ENCODE peak calls at places on chromosomes 4 and X, in eight cellular contexts. One of them, this sample, is unnamed.

GRCh38 chr4:86356831-86357230 is 3.0 kb downstream of the MAPK10 start:
- DNase-seq in HCT116: no peak
- DNase-seq in foreskin fibroblast: no peak
- DNase-seq in tibial artery: no peak
- DNase-seq in fibroblast of the aortic adventitia: no peak
- DNase-seq in GM20000: no peak
- DNase-seq in psoas muscle: no peak
- DNase-seq in left ventricle myocardium inferior: no peak
- DNase-seq in this sample: no peak

GRCh38 chr4:177778623-177779022 is 336.4 kb upstream of the AGA start:
- DNase-seq in psoas muscle: no peak
- DNase-seq in foreskin fibroblast: no peak
- DNase-seq in fibroblast of the aortic adventitia: no peak
- DNase-seq in HCT116: no peak
- DNase-seq in GM20000: no peak
- DNase-seq in tibial artery: no peak
- DNase-seq in left ventricle myocardium inferior: no peak
- DNase-seq in this sample: no peak

GRCh38 chr4:47251363-47252135 is 212.0 kb downstream of the COMMD8 start:
- DNase-seq in fibroblast of the aortic adventitia: no peak
- DNase-seq in GM20000: no peak
- DNase-seq in left ventricle myocardium inferior: no peak
- DNase-seq in HCT116: no peak
- DNase-seq in psoas muscle: no peak
- DNase-seq in tibial artery: no peak
- DNase-seq in foreskin fibroblast: no peak
- DNase-seq in this sample: no peak

GRCh38 chrX:50154429-50154828 is 46.4 kb downstream of the AKAP4 start:
- DNase-seq in GM20000: no peak
- DNase-seq in HCT116: no peak
- DNase-seq in psoas muscle: no peak
- DNase-seq in left ventricle myocardium inferior: no peak
- DNase-seq in fibroblast of the aortic adventitia: no peak
- DNase-seq in foreskin fibroblast: no peak
- DNase-seq in tibial artery: no peak
- DNase-seq in this sample: no peak

GRCh38 chr4:81255524-81255923 is 40.5 kb upstream of the PRKG2 start:
- DNase-seq in HCT116: no peak
- DNase-seq in fibroblast of the aortic adventitia: peak
- DNase-seq in foreskin fibroblast: peak
- DNase-seq in tibial artery: no peak
- DNase-seq in psoas muscle: no peak
- DNase-seq in left ventricle myocardium inferior: no peak
- DNase-seq in GM20000: no peak
- DNase-seq in this sample: no peak

GRCh38 chrX:87728459-87728858 is 210.9 kb downstream of the KLHL4 start:
- DNase-seq in psoas muscle: no peak
- DNase-seq in GM20000: no peak
- DNase-seq in HCT116: no peak
- DNase-seq in foreskin fibroblast: no peak
- DNase-seq in fibroblast of the aortic adventitia: no peak
- DNase-seq in left ventricle myocardium inferior: no peak
- DNase-seq in tibial artery: no peak
- DNase-seq in this sample: no peak

GRCh38 chr4:151668687-151669402 is 92.0 kb downstream of the GATB start:
- DNase-seq in psoas muscle: no peak
- DNase-seq in GM20000: no peak
- DNase-seq in foreskin fibroblast: peak
- DNase-seq in HCT116: no peak
- DNase-seq in left ventricle myocardium inferior: no peak
- DNase-seq in fibroblast of the aortic adventitia: no peak
- DNase-seq in tibial artery: no peak
- DNase-seq in this sample: no peak

GRCh38 chrX:153866302-153867019 is 19.5 kb downstream of the L1CAM start:
- DNase-seq in tibial artery: no peak
- DNase-seq in psoas muscle: no peak
- DNase-seq in left ventricle myocardium inferior: no peak
- DNase-seq in HCT116: no peak
- DNase-seq in GM20000: no peak
- DNase-seq in fibroblast of the aortic adventitia: no peak
- DNase-seq in foreskin fibroblast: no peak
- DNase-seq in this sample: no peak

GRCh38 chr4:107631568-107631967 is 88.5 kb downstream of the PAPSS1 start:
- DNase-seq in foreskin fibroblast: no peak
- DNase-seq in psoas muscle: peak
- DNase-seq in fibroblast of the aortic adventitia: peak
- DNase-seq in HCT116: no peak
- DNase-seq in tibial artery: no peak
- DNase-seq in GM20000: no peak
- DNase-seq in left ventricle myocardium inferior: no peak
- DNase-seq in this sample: no peak

GRCh38 chr4:143282170-143282760 is 54.4 kb upstream of the GAB1 start:
- DNase-seq in psoas muscle: no peak
- DNase-seq in fibroblast of the aortic adventitia: peak
- DNase-seq in foreskin fibroblast: no peak
- DNase-seq in left ventricle myocardium inferior: peak
- DNase-seq in tibial artery: no peak
- DNase-seq in GM20000: no peak
- DNase-seq in HCT116: no peak
- DNase-seq in this sample: no peak

GRCh38 chr4:15020502-15021286 is 18.4 kb downstream of the CPEB2 start:
- DNase-seq in foreskin fibroblast: no peak
- DNase-seq in fibroblast of the aortic adventitia: no peak
- DNase-seq in HCT116: no peak
- DNase-seq in tibial artery: no peak
- DNase-seq in GM20000: no peak
- DNase-seq in left ventricle myocardium inferior: no peak
- DNase-seq in psoas muscle: no peak
- DNase-seq in this sample: no peak

GRCh38 chrX:41923257-41923924 is at the start of gene CASK:
- DNase-seq in fibroblast of the aortic adventitia: peak
- DNase-seq in psoas muscle: peak
- DNase-seq in foreskin fibroblast: peak
- DNase-seq in tibial artery: peak
- DNase-seq in GM20000: peak
- DNase-seq in HCT116: peak
- DNase-seq in left ventricle myocardium inferior: peak
- DNase-seq in this sample: peak

GRCh38 chrX:129115104-129115503 is 408.2 kb downstream of the SMARCA1 start:
- DNase-seq in tibial artery: no peak
- DNase-seq in psoas muscle: no peak
- DNase-seq in left ventricle myocardium inferior: no peak
- DNase-seq in fibroblast of the aortic adventitia: no peak
- DNase-seq in HCT116: peak
- DNase-seq in foreskin fibroblast: no peak
- DNase-seq in GM20000: peak
- DNase-seq in this sample: peak

GRCh38 chrX:100731441-100732281 is at the start of gene SYTL4:
- DNase-seq in tibial artery: peak
- DNase-seq in psoas muscle: peak
- DNase-seq in foreskin fibroblast: no peak
- DNase-seq in GM20000: no peak
- DNase-seq in left ventricle myocardium inferior: peak
- DNase-seq in fibroblast of the aortic adventitia: no peak
- DNase-seq in HCT116: peak
- DNase-seq in this sample: no peak

GRCh38 chrX:10198254-10198653 is 41.5 kb downstream of the CLCN4 start:
- DNase-seq in fibroblast of the aortic adventitia: no peak
- DNase-seq in HCT116: no peak
- DNase-seq in psoas muscle: no peak
- DNase-seq in GM20000: no peak
- DNase-seq in tibial artery: no peak
- DNase-seq in foreskin fibroblast: peak
- DNase-seq in left ventricle myocardium inferior: no peak
- DNase-seq in this sample: no peak

GRCh38 chrX:149453030-149453429 is 52.1 kb downstream of the IDS start:
- DNase-seq in foreskin fibroblast: peak
- DNase-seq in HCT116: peak
- DNase-seq in fibroblast of the aortic adventitia: peak
- DNase-seq in tibial artery: no peak
- DNase-seq in left ventricle myocardium inferior: no peak
- DNase-seq in psoas muscle: no peak
- DNase-seq in GM20000: no peak
- DNase-seq in this sample: peak

GRCh38 chr4:58191086-58191485 is 1080.9 kb upstream of the IGFBP7 start:
- DNase-seq in left ventricle myocardium inferior: no peak
- DNase-seq in HCT116: no peak
- DNase-seq in tibial artery: no peak
- DNase-seq in psoas muscle: no peak
- DNase-seq in fibroblast of the aortic adventitia: no peak
- DNase-seq in GM20000: no peak
- DNase-seq in foreskin fibroblast: no peak
- DNase-seq in this sample: no peak

GRCh38 chr4:38857354-38858096 is 908 bp upstream of the TLR6 start:
- DNase-seq in HCT116: peak
- DNase-seq in foreskin fibroblast: peak
- DNase-seq in psoas muscle: peak
- DNase-seq in left ventricle myocardium inferior: peak
- DNase-seq in tibial artery: peak
- DNase-seq in GM20000: peak
- DNase-seq in fibroblast of the aortic adventitia: peak
- DNase-seq in this sample: peak

GRCh38 chrX:95427389-95427788 is 1257.3 kb upstream of the DIAPH2 start:
- DNase-seq in GM20000: no peak
- DNase-seq in tibial artery: no peak
- DNase-seq in HCT116: no peak
- DNase-seq in left ventricle myocardium inferior: no peak
- DNase-seq in psoas muscle: no peak
- DNase-seq in fibroblast of the aortic adventitia: peak
- DNase-seq in foreskin fibroblast: no peak
- DNase-seq in this sample: peak

GRCh38 chrX:146881521-146881920 is 67.0 kb upstream of the CXorf51A start:
- DNase-seq in GM20000: no peak
- DNase-seq in left ventricle myocardium inferior: no peak
- DNase-seq in fibroblast of the aortic adventitia: no peak
- DNase-seq in psoas muscle: no peak
- DNase-seq in tibial artery: no peak
- DNase-seq in foreskin fibroblast: no peak
- DNase-seq in HCT116: no peak
- DNase-seq in this sample: no peak

DNA sequence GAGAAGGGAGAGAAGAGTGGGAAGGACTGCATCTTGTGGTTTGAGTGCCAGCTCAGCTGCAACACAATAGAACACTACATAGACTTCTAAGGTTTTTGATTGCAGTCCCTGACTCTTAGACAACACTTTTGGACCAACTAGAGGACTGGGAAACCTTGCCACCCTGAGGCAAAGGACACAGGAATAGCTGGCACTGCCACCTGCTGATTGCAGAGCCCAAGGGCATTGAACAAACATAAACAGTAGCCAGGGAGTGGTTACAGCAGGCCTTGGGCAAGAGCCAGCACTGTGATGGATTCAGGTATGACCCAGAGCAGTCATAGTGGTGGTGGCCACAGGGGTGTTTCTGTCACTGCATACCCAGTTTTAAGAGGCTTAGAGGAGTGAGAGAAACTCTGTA is 72.5 kb upstream of the CXorf51A start:
- DNase-seq in GM20000: no peak
- DNase-seq in psoas muscle: no peak
- DNase-seq in tibial artery: no peak
- DNase-seq in fibroblast of the aortic adventitia: no peak
- DNase-seq in HCT116: no peak
- DNase-seq in left ventricle myocardium inferior: no peak
- DNase-seq in foreskin fibroblast: no peak
- DNase-seq in this sample: no peak
- TF ChIP-seq CTCF in GM20000: no peak
- TF ChIP-seq CTCF in psoas muscle: no peak
- TF ChIP-seq CTCF in tibial artery: no peak
- TF ChIP-seq CTCF in fibroblast of the aortic adventitia: no peak
- TF ChIP-seq CTCF in HCT116: no peak
- TF ChIP-seq CTCF in left ventricle myocardium inferior: no peak
- TF ChIP-seq CTCF in foreskin fibroblast: no peak
- TF ChIP-seq CTCF in this sample: no peak

DNA sequence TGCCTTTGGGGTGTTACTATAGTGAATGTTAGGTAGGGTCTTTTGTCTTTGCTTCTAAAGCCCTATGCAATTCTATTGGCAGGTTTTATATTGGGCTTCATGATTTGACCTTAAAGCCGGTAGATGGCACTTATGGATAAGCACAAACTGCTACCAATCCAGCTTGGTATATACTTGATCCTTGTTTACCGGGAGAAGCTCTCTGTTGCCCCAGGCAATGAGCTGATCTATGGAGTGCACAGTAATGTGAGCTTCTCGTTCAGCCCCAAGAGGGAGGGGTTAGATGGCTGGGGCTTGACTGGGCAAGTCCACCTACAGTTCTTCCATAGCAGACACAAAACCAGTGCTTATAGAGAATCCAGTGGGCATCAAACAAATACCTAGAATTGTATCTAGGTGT is 287.2 kb upstream of the CT83 start:
- DNase-seq in tibial artery: no peak
- DNase-seq in foreskin fibroblast: no peak
- DNase-seq in fibroblast of the aortic adventitia: no peak
- DNase-seq in GM20000: no peak
- DNase-seq in left ventricle myocardium inferior: no peak
- DNase-seq in psoas muscle: no peak
- DNase-seq in HCT116: no peak
- DNase-seq in this sample: no peak
- TF ChIP-seq CTCF in tibial artery: no peak
- TF ChIP-seq CTCF in foreskin fibroblast: no peak
- TF ChIP-seq CTCF in fibroblast of the aortic adventitia: no peak
- TF ChIP-seq CTCF in GM20000: no peak
- TF ChIP-seq CTCF in left ventricle myocardium inferior: no peak
- TF ChIP-seq CTCF in psoas muscle: no peak
- TF ChIP-seq CTCF in HCT116: no peak
- TF ChIP-seq CTCF in this sample: no peak

GRCh38 chrX:18294893-18295292 is 59.6 kb downstream of the SCML2 start:
- DNase-seq in HCT116: no peak
- DNase-seq in GM20000: no peak
- DNase-seq in foreskin fibroblast: no peak
- DNase-seq in psoas muscle: no peak
- DNase-seq in tibial artery: no peak
- DNase-seq in left ventricle myocardium inferior: no peak
- DNase-seq in fibroblast of the aortic adventitia: no peak
- DNase-seq in this sample: no peak
- TF ChIP-seq CTCF in HCT116: no peak
- TF ChIP-seq CTCF in GM20000: no peak
- TF ChIP-seq CTCF in foreskin fibroblast: no peak
- TF ChIP-seq CTCF in psoas muscle: no peak
- TF ChIP-seq CTCF in tibial artery: no peak
- TF ChIP-seq CTCF in left ventricle myocardium inferior: no peak
- TF ChIP-seq CTCF in fibroblast of the aortic adventitia: no peak
- TF ChIP-seq CTCF in this sample: no peak

DNA sequence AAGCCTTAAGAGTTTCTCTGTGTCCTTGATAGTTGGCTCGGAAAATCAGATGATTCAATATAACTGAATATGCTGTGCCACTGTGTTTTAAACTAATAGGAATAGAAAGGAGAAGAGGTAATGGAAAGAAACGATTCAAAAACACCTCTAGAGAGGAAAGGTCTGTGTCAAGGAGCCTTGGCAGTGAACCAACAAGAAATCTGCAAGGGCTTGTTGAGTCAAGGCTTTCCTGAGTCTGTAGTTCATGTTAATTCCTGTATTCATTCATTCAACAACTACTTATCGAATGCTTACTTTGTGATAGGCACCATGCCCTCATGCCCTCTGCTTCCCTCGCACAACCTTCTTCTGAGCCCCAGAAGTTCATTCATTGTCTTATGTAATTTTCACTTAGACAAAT is 336.0 kb downstream of the PDHA2 start:
- DNase-seq in HCT116: no peak
- DNase-seq in tibial artery: no peak
- DNase-seq in left ventricle myocardium inferior: no peak
- DNase-seq in foreskin fibroblast: no peak
- DNase-seq in GM20000: no peak
- DNase-seq in fibroblast of the aortic adventitia: no peak
- DNase-seq in psoas muscle: no peak
- DNase-seq in this sample: no peak
- TF ChIP-seq CTCF in HCT116: no peak
- TF ChIP-seq CTCF in tibial artery: no peak
- TF ChIP-seq CTCF in left ventricle myocardium inferior: no peak
- TF ChIP-seq CTCF in foreskin fibroblast: no peak
- TF ChIP-seq CTCF in GM20000: no peak
- TF ChIP-seq CTCF in fibroblast of the aortic adventitia: no peak
- TF ChIP-seq CTCF in psoas muscle: no peak
- TF ChIP-seq CTCF in this sample: no peak

This sample was measured in adrenal gland.